ENCODE peak calls at places on chromosomes 3 and 15, in six cellular contexts. B is anterior cingulate cortex, O is neural progenitor cell, X is M059J, N is Daoy, R is DMS53. G is an unnamed sample.

GRCh38 chr3:113898892-113899291 is 48.9 kb upstream of the ZDHHC23 start:
- DNase-seq in X (peak; percentile 64), N (no peak), R (peak; percentile 16), B (no peak), O (no peak), G (peak; percentile 84)

GRCh38 chr3:179068779-179069530 is 2.7 kb downstream of the ZMAT3 start:
- DNase-seq in R (peak; percentile 56), N (peak; percentile 13), O (peak; percentile 51), B (no peak), X (peak; percentile 28), G (peak; percentile 62)

GRCh38 chr3:40248591-40248990 is 60.9 kb upstream of the EIF1B start:
- DNase-seq in O (no peak), B (no peak), N (no peak), R (no peak), X (no peak), G (no peak)

GRCh38 chr3:94071713-94072284 is 8.9 kb downstream of the NSUN3 start:
- DNase-seq in B (no peak), R (no peak), N (no peak), X (no peak), O (no peak), G (no peak)

GRCh38 chr3:115862099-115862498 is 238.8 kb downstream of the GAP43 start:
- DNase-seq in X (no peak), B (no peak), N (no peak), R (no peak), O (no peak), G (no peak)

GRCh38 chr3:129777806-129778205 is 115.7 kb downstream of the TMCC1 start:
- DNase-seq in R (no peak), O (no peak), N (no peak), X (no peak), B (no peak), G (peak; percentile 59)

GRCh38 chr15:92715753-92716152 is 60.2 kb upstream of the FAM174B start:
- DNase-seq in O (peak; percentile 57), R (no peak), X (no peak), N (peak; percentile 33), B (no peak), G (no peak)

GRCh38 chr3:70982274-70982673 is 601.3 kb downstream of the FOXP1 start:
- DNase-seq in B (no peak), R (no peak), O (no peak), N (no peak), X (peak; percentile 37), G (no peak)

GRCh38 chr15:37059051-37059450 is 41.3 kb downstream of the MEIS2 start:
- DNase-seq in R (peak; percentile 48), B (no peak), O (no peak), X (peak; percentile 62), N (no peak), G (peak; percentile 88)

GRCh38 chr3:53278667-53279066 is 22.8 kb upstream of the TKT start:
- DNase-seq in O (no peak), B (no peak), X (no peak), N (no peak), R (no peak), G (no peak)

GRCh38 chr3:11835028-11835639 is 11.6 kb downstream of the TAMM41 start:
- DNase-seq in N (no peak), R (peak; percentile 21), B (no peak), X (peak; percentile 32), O (peak; percentile 16), G (peak; percentile 34)

GRCh38 chr3:3089017-3089416 is 21.2 kb downstream of the IL5RA start:
- DNase-seq in X (no peak), R (no peak), N (no peak), B (no peak), O (no peak), G (no peak)

GRCh38 chr3:154364849-154365248 is 40.6 kb upstream of the DHX36 start:
- DNase-seq in N (no peak), B (no peak), X (no peak), R (peak; percentile 20), O (no peak), G (no peak)

GRCh38 chr3:41088882-41089281 is 110.4 kb upstream of the CTNNB1 start:
- DNase-seq in X (no peak), B (no peak), O (no peak), R (no peak), N (no peak), G (peak; percentile 4)

GRCh38 chr3:55631766-55632331 is 144.7 kb upstream of the WNT5A start:
- DNase-seq in N (no peak), B (no peak), R (no peak), O (no peak), X (no peak), G (no peak)

GRCh38 chr15:56946150-56946549 is 27.7 kb downstream of the TCF12 start:
- DNase-seq in R (no peak), O (no peak), N (no peak), X (no peak), B (no peak), G (no peak)

GRCh38 chr3:24513463-24513862 is 18.8 kb upstream of the THRB start:
- DNase-seq in N (no peak), B (no peak), R (no peak), O (no peak), X (peak; percentile 7), G (peak; percentile 18)

GRCh38 chr3:57545636-57546268 is 1.6 kb upstream of the DNAH12 start:
- DNase-seq in N (no peak), R (no peak), O (peak; percentile 4), X (no peak), B (no peak), G (no peak)

GRCh38 chr15:59306520-59307163 is 66.0 kb downstream of the MYO1E start:
- DNase-seq in B (no peak), R (no peak), N (peak; percentile 48), X (peak; percentile 69), O (no peak), G (no peak)

GRCh38 chr3:126180477-126181397 is at the start of gene ALDH1L1:
- DNase-seq in R (peak; percentile 86), N (peak; percentile 81), X (peak; percentile 69), B (peak; percentile 66), O (peak; percentile 84), G (peak; percentile 47)

GRCh38 chr3:128969993-128970740 is 23.7 kb downstream of the CFAP92 start:
- DNase-seq in X (peak; percentile 39), B (peak; percentile 4), R (peak; percentile 59), O (peak; percentile 74), N (peak; percentile 36), G (peak; percentile 54)

GRCh38 chr15:43774062-43774461 is 2.7 kb downstream of the ELL3 start:
- DNase-seq in N (no peak), X (no peak), B (no peak), R (peak; percentile 35), O (no peak), G (no peak)

GRCh38 chr15:59917504-59918157 is 86.5 kb upstream of the FOXB1 start:
- DNase-seq in X (peak; percentile 65), O (peak; percentile 89), R (peak; percentile 92), N (peak; percentile 82), B (no peak), G (peak; percentile 58)

GRCh38 chr3:115912372-115912771 is 289.1 kb downstream of the GAP43 start:
- DNase-seq in X (peak; percentile 24), R (no peak), B (no peak), O (no peak), N (no peak), G (no peak)